ENCODE peak calls at places on chromosome 22, in nine cellular contexts. J, B, L, F, T, O, Y, A and U are unnamed samples.

GRCh38 chr22:25644122-25644521 is 79.6 kb downstream of the GRK3 start:
- DNase-seq in J (no peak), B (no peak), L (no peak), F (no peak), T (no peak), O (no peak), Y (no peak), A (no peak), U (no peak)

GRCh38 chr22:24592144-24592845 is 578 bp downstream of the LRRC75B start:
- DNase-seq in J (no peak), B (no peak), L (peak), F (peak), T (no peak), O (no peak), Y (no peak), A (no peak), U (no peak)

GRCh38 chr22:19579880-19580279 is 55.7 kb upstream of the CLDN5 start:
- DNase-seq in J (no peak), B (peak), L (peak), F (no peak), T (no peak), O (no peak), Y (no peak), A (no peak), U (no peak)

GRCh38 chr22:29524440-29525191 is 28.9 kb downstream of the THOC5 start:
- DNase-seq in J (no peak), B (no peak), L (peak), F (peak), T (no peak), O (peak), Y (no peak), A (no peak), U (no peak)

GRCh38 chr22:49862408-49862776 is 8.7 kb downstream of the ZBED4 start:
- DNase-seq in J (no peak), B (no peak), L (no peak), F (no peak), T (no peak), O (peak), Y (no peak), A (no peak), U (no peak)

GRCh38 chr22:43820671-43821305 is 8.7 kb upstream of the EFCAB6 start:
- DNase-seq in J (no peak), B (no peak), L (no peak), F (no peak), T (no peak), O (no peak), Y (no peak), A (no peak), U (no peak)

GRCh38 chr22:45150139-45150538 is 13.6 kb upstream of the NUP50 start:
- DNase-seq in J (no peak), B (no peak), L (no peak), F (peak), T (no peak), O (no peak), Y (no peak), A (no peak), U (no peak)

GRCh38 chr22:49236541-49237075 is 591.1 kb downstream of the BRD1 start:
- DNase-seq in J (no peak), B (no peak), L (no peak), F (no peak), T (no peak), O (no peak), Y (no peak), A (no peak), U (no peak)

GRCh38 chr22:24592846-24593809 is at the start of gene LRRC75B:
- DNase-seq in J (no peak), B (peak), L (peak), F (peak), T (peak), O (peak), Y (no peak), A (peak), U (peak)

GRCh38 chr22:37210041-37210803 is 2.1 kb downstream of the SSTR3 start:
- DNase-seq in J (no peak), B (peak), L (no peak), F (no peak), T (no peak), O (no peak), Y (no peak), A (no peak), U (no peak)

GRCh38 chr22:46617250-46618103 is 2.7 kb upstream of the GRAMD4 start:
- DNase-seq in J (no peak), B (no peak), L (peak), F (no peak), T (no peak), O (no peak), Y (no peak), A (no peak), U (no peak)

GRCh38 chr22:40058265-40058664 is 63.5 kb downstream of the FAM83F start:
- DNase-seq in J (no peak), B (no peak), L (no peak), F (no peak), T (no peak), O (peak), Y (peak), A (no peak), U (no peak)

GRCh38 chr22:38963872-38964271 is 6.5 kb downstream of the APOBEC3A start:
- DNase-seq in J (no peak), B (no peak), L (peak), F (no peak), T (no peak), O (no peak), Y (no peak), A (no peak), U (no peak)

GRCh38 chr22:17430298-17430900 is 61.1 kb downstream of the CECR2 start:
- DNase-seq in J (no peak), B (peak), L (no peak), F (peak), T (no peak), O (no peak), Y (no peak), A (no peak), U (no peak)

GRCh38 chr22:39207141-39208012 is 37.4 kb downstream of the PDGFB start:
- DNase-seq in J (no peak), B (peak), L (peak), F (no peak), T (no peak), O (no peak), Y (no peak), A (no peak), U (no peak)

GRCh38 chr22:37994049-37994448 is 9.7 kb upstream of the SOX10 start:
- DNase-seq in J (no peak), B (no peak), L (no peak), F (no peak), T (no peak), O (no peak), Y (no peak), A (no peak), U (no peak)